ENCODE peak calls at places on chromosomes 5 and 9, in ten cellular contexts. Q, P, S, E, M, A, W, L, G and H are unnamed samples.

GRCh38 chr9:72460342-72461312 is 60.8 kb upstream of the TMC1 start:
- DNase-seq in S (no peak), P (no peak), W (no peak), Q (no peak), M (no peak), G (no peak), A (no peak), E (no peak), L (no peak), H (no peak)

GRCh38 chr5:58458851-58459275 is 1.0 kb downstream of the PLK2 start:
- DNase-seq in P (no peak), M (no peak), L (peak; percentile 55), G (no peak), S (peak; percentile 22), E (no peak), A (peak; percentile 36), Q (no peak), W (no peak), H (peak; percentile 55)

GRCh38 chr9:90846770-90847419 is 45.3 kb downstream of the SYK start:
- DNase-seq in P (no peak), S (no peak), Q (no peak), M (no peak), G (no peak), E (no peak), A (no peak), L (no peak), W (no peak), H (no peak)

GRCh38 chr5:179766021-179766725 is 27.6 kb upstream of the LTC4S start:
- DNase-seq in S (peak; percentile 31), E (no peak), G (peak; percentile 51), M (no peak), W (no peak), Q (no peak), L (no peak), P (no peak), A (peak; percentile 66), H (peak; percentile 74)

GRCh38 chr9:79028101-79028500 is 543.7 kb upstream of the TLE4 start:
- DNase-seq in Q (no peak), L (peak; percentile 67), P (no peak), G (no peak), M (no peak), S (peak; percentile 46), E (no peak), A (peak; percentile 43), W (no peak), H (no peak)

GRCh38 chr5:156640751-156641241 is 209.3 kb upstream of the PPP1R2B start:
- DNase-seq in G (no peak), W (no peak), L (no peak), S (no peak), E (no peak), A (peak; percentile 85), Q (no peak), M (no peak), P (no peak), H (no peak)

GRCh38 chr5:6576861-6577501 is 55.9 kb downstream of the NSUN2 start:
- DNase-seq in W (no peak), P (no peak), M (no peak), Q (peak; percentile 77), G (peak; percentile 39), L (peak; percentile 96), A (peak; percentile 69), S (peak; percentile 55), E (no peak), H (peak; percentile 38)

GRCh38 chr5:56358703-56359428 is 125.7 kb upstream of the ANKRD55 start:
- DNase-seq in W (no peak), G (peak; percentile 17), P (no peak), L (peak; percentile 7), E (no peak), Q (no peak), S (no peak), A (peak; percentile 46), M (no peak), H (no peak)

GRCh38 chr5:143454936-143455516 is 51.5 kb upstream of the NR3C1 start:
- DNase-seq in Q (no peak), L (no peak), S (no peak), E (no peak), W (no peak), G (no peak), P (no peak), M (no peak), A (no peak), H (no peak)

GRCh38 chr9:124450931-124451661 is 845 bp downstream of the ADGRD2 start:
- DNase-seq in E (no peak), A (no peak), G (no peak), Q (no peak), P (no peak), S (no peak), M (no peak), W (no peak), L (no peak), H (no peak)

GRCh38 chr5:171596391-171596878 is 177.0 kb downstream of the FGF18 start:
- DNase-seq in E (peak; percentile 88), A (peak; percentile 48), P (no peak), L (peak; percentile 61), Q (no peak), G (peak; percentile 3), M (no peak), S (peak; percentile 98), W (no peak), H (peak; percentile 93)

GRCh38 chr5:163626904-163627434 is 121.5 kb downstream of the MAT2B start:
- DNase-seq in Q (no peak), P (no peak), S (no peak), G (no peak), E (no peak), W (no peak), L (no peak), M (no peak), A (no peak), H (no peak)

GRCh38 chr5:153813871-153814270 is 224.8 kb downstream of the FAM114A2 start:
- DNase-seq in G (no peak), W (no peak), S (no peak), Q (no peak), L (no peak), A (peak; percentile 58), M (no peak), P (no peak), E (no peak), H (no peak)

GRCh38 chr5:153816870-153817269 is 221.8 kb downstream of the FAM114A2 start:
- DNase-seq in S (no peak), L (no peak), M (no peak), W (no peak), E (no peak), P (no peak), Q (no peak), G (peak; percentile 5), A (no peak), H (no peak)

GRCh38 chr5:153818626-153819025 is 220.1 kb downstream of the FAM114A2 start:
- DNase-seq in Q (no peak), E (no peak), M (no peak), A (peak; percentile 56), L (no peak), G (no peak), S (no peak), W (no peak), P (no peak), H (peak; percentile 37)
- H3K4me1 ChIP-seq in Q (no peaks in the 10 kb centered on the region), E (no peaks in the 10 kb centered on the region), M (no peaks in the 10 kb centered on the region), A (peaks cover 13% of the 10 kb centered on the region), L (no peaks in the 10 kb centered on the region), G (no peaks in the 10 kb centered on the region), S (no peaks in the 10 kb centered on the region), W (no peaks in the 10 kb centered on the region), P (no peaks in the 10 kb centered on the region), H (peaks cover 23% of the 10 kb centered on the region)

GRCh38 chr5:3400659-3401058 is 195.0 kb upstream of the IRX1 start:
- DNase-seq in S (no peak), Q (no peak), E (no peak), P (no peak), L (no peak), M (no peak), G (no peak), W (no peak), A (no peak), H (no peak)

DNA sequence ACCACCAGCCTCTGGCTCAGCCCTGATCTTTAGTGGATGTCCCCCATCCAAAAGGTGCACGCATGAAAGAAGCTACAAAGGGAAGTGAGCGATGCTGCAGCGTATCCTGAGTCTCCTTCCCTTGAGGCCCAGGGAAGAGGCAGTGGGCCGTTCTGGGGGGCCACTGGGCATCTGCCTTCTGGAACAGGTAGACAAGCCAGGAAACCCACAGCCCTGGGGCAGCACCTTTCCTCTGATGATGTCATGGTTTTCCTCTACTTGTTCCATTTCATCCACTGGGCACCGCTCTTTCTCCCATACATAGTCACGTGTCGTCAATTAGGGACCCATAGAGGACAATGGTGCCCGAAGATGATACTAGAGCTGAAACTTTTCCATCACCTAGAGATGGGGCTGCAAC is 194.0 kb upstream of the IRX1 start:
- DNase-seq in M (no peak), E (no peak), P (no peak), S (no peak), Q (no peak), A (no peak), W (no peak), G (no peak), L (no peak), H (no peak)
- H3K27ac ChIP-seq in M (no peak overlapping the region), E (no peak overlapping the region), P (no peak overlapping the region), S (no peak overlapping the region), Q (no peak overlapping the region), A (no peak overlapping the region), W (no peak overlapping the region), G (no peak overlapping the region), L (no peak overlapping the region), H (no peak overlapping the region)

DNA sequence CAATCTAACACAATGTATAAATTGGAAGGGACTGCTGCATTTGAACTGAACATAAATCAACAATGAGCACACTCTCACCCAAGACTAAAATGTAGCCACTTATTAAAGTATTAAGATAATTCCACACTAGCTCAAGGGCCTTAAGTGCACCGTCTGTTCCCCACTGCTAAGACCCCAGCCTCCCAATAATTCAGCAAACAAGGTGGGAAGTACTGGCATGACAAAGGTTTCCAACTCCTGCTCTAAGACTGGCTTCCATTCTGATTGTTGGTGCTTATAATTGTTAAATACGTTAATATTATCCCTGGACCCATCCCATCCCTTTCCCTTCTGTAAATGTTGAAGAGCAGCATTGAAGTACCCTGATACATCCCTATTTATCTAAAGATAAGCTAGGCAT is 636.7 kb downstream of the NR2F1-AS1 start:
- DNase-seq in L (no peak), M (no peak), W (no peak), Q (no peak), G (no peak), P (no peak), E (no peak), S (no peak), A (no peak), H (no peak)
- H3K36me3 ChIP-seq in L (peaks cover 5% of the 10 kb centered on the region), M (no peaks in the 10 kb centered on the region), W (no peaks in the 10 kb centered on the region), Q (no peaks in the 10 kb centered on the region), G (no peaks in the 10 kb centered on the region), P (no peaks in the 10 kb centered on the region), E (no peaks in the 10 kb centered on the region), S (no peaks in the 10 kb centered on the region), A (no peaks in the 10 kb centered on the region), H (no peaks in the 10 kb centered on the region)

DNA sequence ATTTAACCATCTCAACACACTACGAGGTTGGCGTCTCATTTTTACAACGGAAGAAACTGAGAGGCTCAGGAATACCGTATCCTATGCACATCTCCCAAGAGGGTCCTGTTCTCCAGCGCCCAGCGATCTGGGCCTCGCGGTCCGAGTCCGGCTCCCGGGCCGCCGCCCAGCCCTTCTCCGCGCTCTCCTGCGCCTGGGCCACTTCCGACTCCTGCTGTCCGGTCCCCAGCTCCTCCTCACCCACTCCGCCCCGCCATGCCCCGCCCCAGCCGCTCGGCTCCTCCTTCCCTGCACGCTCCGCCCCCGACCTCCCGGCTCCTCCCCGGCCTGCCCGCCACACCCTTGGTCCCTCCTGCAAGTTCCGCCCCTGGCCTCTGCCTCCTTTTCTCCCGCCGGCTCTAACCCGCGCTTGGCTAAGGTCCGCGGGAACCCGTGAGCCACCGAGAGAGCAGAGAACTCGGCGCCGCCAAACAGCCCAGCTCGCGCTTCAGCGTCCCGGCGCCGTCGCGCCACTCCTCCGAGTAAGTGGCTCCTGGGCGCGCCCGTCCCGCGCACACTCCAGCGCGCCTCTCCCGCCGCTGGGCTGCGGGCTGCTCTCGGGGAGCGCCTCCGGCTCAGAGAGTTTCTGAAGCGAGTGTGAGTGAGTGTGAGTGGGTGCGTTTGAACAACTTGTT is 87.3 kb upstream of the TNFAIP8 start:
- DNase-seq in M (peak; percentile 91), P (peak; percentile 93), Q (peak; percentile 90), A (peak; percentile 96), G (peak; percentile 95), E (peak; percentile 100), L (peak; percentile 85), W (peak; percentile 92), S (peak; percentile 93), H (peak; percentile 99)
- H3K4me1 ChIP-seq in M (peaks cover 36% of the 10 kb centered on the region), P (no peaks in the 10 kb centered on the region), Q (no peaks in the 10 kb centered on the region), A (no peaks in the 10 kb centered on the region), G (peaks cover 11% of the 10 kb centered on the region), E (peaks cover 23% of the 10 kb centered on the region), L (peaks cover 38% of the 10 kb centered on the region), W (peaks cover 43% of the 10 kb centered on the region), S (no peaks in the 10 kb centered on the region), H (peaks cover 12% of the 10 kb centered on the region)